ENCODE peak calls at places on chromosomes 7 and 10, in four cellular contexts. R is cardiac muscle cell, P is retinal pigment epithelial cell, T is GM23248. M is an unnamed sample.

GRCh38 chr7:85102813-85103350 is 84.0 kb downstream of the SEMA3D start:
- DNase-seq in R (peak), P (no peak), T (peak), M (no peak)

GRCh38 chr7:32583791-32584190 is 88.5 kb downstream of the AVL9 start:
- DNase-seq in R (no peak), P (no peak), T (peak), M (peak)

GRCh38 chr10:10542368-10542961 is 475.2 kb upstream of the CELF2 start:
- DNase-seq in R (peak), P (no peak), T (peak), M (peak)

GRCh38 chr7:135905355-135905754 is 71.8 kb downstream of the MTPN start:
- DNase-seq in R (no peak), P (no peak), T (no peak), M (no peak)

GRCh38 chr7:108455524-108455832 is 758 bp downstream of the NRCAM start:
- DNase-seq in R (no peak), P (no peak), T (no peak), M (no peak)

GRCh38 chr7:43108255-43109011 is 4.0 kb upstream of the HECW1 start:
- DNase-seq in R (peak), P (peak), T (peak), M (peak)

GRCh38 chr10:47412869-47413268 is 28.8 kb upstream of the ZNF488 start:
- DNase-seq in R (peak), P (peak), T (peak), M (no peak)

GRCh38 chr10:124864421-124865193 is 63.0 kb downstream of the ABRAXAS2 start:
- DNase-seq in R (no peak), P (no peak), T (peak), M (peak)

GRCh38 chr7:129370812-129371211 is 63.4 kb upstream of the STRIP2 start:
- DNase-seq in R (peak), P (no peak), T (no peak), M (peak)

GRCh38 chr10:90066435-90066834 is 365.0 kb downstream of the KIF20B start:
- DNase-seq in R (no peak), P (no peak), T (no peak), M (no peak)

GRCh38 chr7:99709838-99710541 is 25.0 kb downstream of the CYP3A7 start:
- DNase-seq in R (no peak), P (no peak), T (no peak), M (no peak)

GRCh38 chr7:157471259-157472125 is 134.7 kb downstream of the DNAJB6 start:
- DNase-seq in R (no peak), P (no peak), T (no peak), M (no peak)

GRCh38 chr7:98879198-98879988 is 1.1 kb downstream of the TRRAP start:
- DNase-seq in R (no peak), P (no peak), T (peak), M (peak)

GRCh38 chr10:58115218-58116050 is 152.3 kb downstream of the IPMK start:
- DNase-seq in R (no peak), P (no peak), T (no peak), M (no peak)

GRCh38 chr7:134829381-134829986 is 50.0 kb downstream of the CALD1 start:
- DNase-seq in R (no peak), P (no peak), T (peak), M (no peak)

GRCh38 chr7:155862088-155862487 is 49.8 kb upstream of the SHH start:
- DNase-seq in R (no peak), P (no peak), T (no peak), M (no peak)

GRCh38 chr10:48494073-48494472 is 110.8 kb downstream of the ARHGAP22 start:
- DNase-seq in R (no peak), P (no peak), T (no peak), M (peak)

GRCh38 chr7:155424301-155425010 is 33.5 kb upstream of the EN2 start:
- DNase-seq in R (no peak), P (no peak), T (no peak), M (no peak)

GRCh38 chr7:27145167-27145883 is 1.8 kb upstream of the HOXA5 start:
- DNase-seq in R (no peak), P (no peak), T (no peak), M (no peak)

GRCh38 chr7:102978280-102978679 is 65.5 kb downstream of the LRRC17 start:
- DNase-seq in R (peak), P (no peak), T (peak), M (peak)

GRCh38 chr7:33745934-33746333 is 159.4 kb upstream of the BMPER start:
- DNase-seq in R (peak), P (no peak), T (peak), M (no peak)

GRCh38 chr7:23418046-23418445 is 52.2 kb downstream of the IGF2BP3 start:
- DNase-seq in R (peak), P (no peak), T (peak), M (no peak)

GRCh38 chr7:116399808-116400207 is 99.7 kb upstream of the CAV2 start:
- DNase-seq in R (peak), P (no peak), T (peak), M (peak)

GRCh38 chr10:89296227-89296648 is 5.6 kb upstream of the IFIT2 start:
- DNase-seq in R (peak), P (no peak), T (peak), M (no peak)

GRCh38 chr7:78081888-78082287 is 283.3 kb downstream of the PHTF2 start:
- DNase-seq in R (no peak), P (no peak), T (no peak), M (no peak)

GRCh38 chr7:18906901-18907300 is 210.5 kb downstream of the TWIST1 start:
- DNase-seq in R (no peak), P (no peak), T (no peak), M (peak)

GRCh38 chr7:140889645-140890044 is 35.1 kb downstream of the BRAF start:
- DNase-seq in R (no peak), P (no peak), T (no peak), M (no peak)

GRCh38 chr7:31776616-31777015 is 89.6 kb downstream of the PPP1R17 start:
- DNase-seq in R (peak), P (peak), T (peak), M (peak)

GRCh38 chr10:71771204-71771603 is 2.1 kb downstream of the VSIR start:
- DNase-seq in R (no peak), P (no peak), T (no peak), M (no peak)

GRCh38 chr10:71770789-71771188 is 2.5 kb downstream of the VSIR start:
- DNase-seq in R (peak), P (no peak), T (peak), M (no peak)

GRCh38 chr10:71773221-71773971 is at the start of gene VSIR:
- DNase-seq in R (peak), P (no peak), T (peak), M (peak)

GRCh38 chr10:71772832-71773220 is 494 bp downstream of the VSIR start:
- DNase-seq in R (no peak), P (no peak), T (peak), M (no peak)

GRCh38 chr10:71771821-71772617 is 1.3 kb downstream of the VSIR start:
- DNase-seq in R (peak), P (no peak), T (peak), M (peak)
- H3K4me3 ChIP-seq in R (no peak), P (no peak), T (peak), M (no peak)

DNA sequence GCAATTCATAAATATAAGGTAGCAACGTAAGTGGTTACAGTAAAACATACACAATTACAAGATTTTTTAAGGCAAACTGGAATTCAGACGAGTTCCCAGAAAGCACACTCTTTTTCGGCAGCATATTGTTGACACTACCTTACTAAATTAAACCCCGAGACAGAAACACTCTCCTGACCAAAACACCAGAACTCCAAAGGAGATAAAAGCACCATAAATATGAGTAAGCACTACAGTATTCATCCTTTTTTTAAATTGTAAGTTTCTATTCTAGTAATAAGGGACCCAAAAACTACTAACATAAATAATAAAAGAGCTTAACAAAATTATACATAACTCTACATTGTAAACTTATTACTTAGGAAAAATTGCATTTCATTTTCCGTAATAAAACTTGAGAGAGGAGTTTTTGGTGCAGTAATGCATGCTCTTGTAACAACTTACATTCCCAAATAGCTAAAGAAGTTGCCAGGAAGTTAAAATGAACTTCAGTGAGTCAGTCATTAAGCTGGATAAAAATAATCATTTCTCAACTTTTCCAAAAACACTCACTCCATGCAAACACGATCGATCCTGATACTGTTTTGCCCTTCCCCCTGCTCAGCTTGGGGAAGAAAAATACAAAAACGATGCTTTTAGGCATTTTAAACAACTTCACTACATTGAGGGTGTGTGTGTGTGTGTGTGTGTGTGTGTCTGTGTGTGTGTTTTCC is 2.0 kb downstream of the PIP4K2A start:
- DNase-seq in R (peak), P (no peak), T (peak), M (no peak)
- H3K4me3 ChIP-seq in R (peak), P (peak), T (peak), M (no peak)

GRCh38 chr7:139523988-139524815 is 717 bp downstream of the CLEC2L start:
- DNase-seq in R (no peak), P (no peak), T (no peak), M (no peak)
- H3K4me3 ChIP-seq in R (peak), P (no peak), T (no peak), M (no peak)

GRCh38 chr10:55311823-55312431 is 510.9 kb upstream of the PCDH15 start:
- DNase-seq in R (no peak), P (no peak), T (peak), M (no peak)
- H3K4me3 ChIP-seq in R (no peak), P (no peak), T (no peak), M (no peak)

DNA sequence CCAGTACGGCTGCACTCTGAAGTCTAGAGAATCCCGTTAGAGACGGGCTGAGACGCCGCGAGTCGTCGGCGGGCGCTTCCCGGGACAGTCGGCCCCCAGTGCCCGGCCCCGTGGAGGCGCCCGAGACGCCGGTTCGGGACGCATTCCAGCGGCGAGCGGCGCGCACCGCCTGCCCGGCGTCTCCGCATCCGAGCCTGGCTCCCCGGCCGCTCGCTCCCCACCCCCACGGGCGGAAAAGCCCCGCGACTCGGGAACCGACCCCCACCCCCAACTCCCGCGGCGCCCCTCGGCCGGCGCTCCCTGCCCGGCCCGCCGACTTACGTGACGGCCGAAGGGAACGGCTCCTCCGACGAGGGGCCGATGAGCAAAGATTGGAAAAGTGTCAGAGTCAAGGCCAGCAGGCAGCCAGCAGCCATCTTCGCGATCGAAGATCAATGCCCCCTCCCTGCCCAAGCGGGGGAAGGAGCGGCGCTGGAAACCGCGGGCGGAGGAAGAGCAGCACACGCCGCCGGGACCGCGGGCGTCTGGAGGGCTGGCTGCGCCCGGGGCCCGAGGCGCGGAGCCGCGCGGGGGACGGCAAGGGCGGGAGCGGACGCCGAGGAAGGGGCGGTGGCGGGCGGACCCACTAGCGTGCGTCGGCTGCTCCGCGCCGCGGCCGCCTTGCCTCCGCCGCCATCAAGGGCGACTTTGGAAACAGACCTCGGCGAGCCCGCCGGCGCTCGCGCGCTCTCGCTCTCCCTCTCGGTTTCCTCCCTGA is at the start of gene CACNA2D1:
- DNase-seq in R (peak), P (no peak), T (peak), M (peak)
- H3K4me3 ChIP-seq in R (peak), P (peak), T (peak), M (peak)

GRCh38 chr10:117165557-117166419 is 27.7 kb upstream of the VAX1 start:
- DNase-seq in R (peak), P (no peak), T (peak), M (peak)
- H3K4me3 ChIP-seq in R (no peak), P (no peak), T (peak), M (no peak)